ENCODE peak calls at places on chromosomes 13 and 19, in seven cellular contexts. One of them, this sample, is unnamed.

GRCh38 chr13:113001251-113002140 is 32.5 kb downstream of the MCF2L start:
- DNase-seq in transverse colon: peak; percentile 41
- DNase-seq in tibial nerve: no peak
- DNase-seq in fibroblast of lung: peak; percentile 6
- DNase-seq in heart right ventricle: no peak
- DNase-seq in esophagus squamous epithelium: no peak
- DNase-seq in heart left ventricle: peak; percentile 66
- DNase-seq in this sample: no peak

GRCh38 chr19:57308514-57308913 is 11.8 kb upstream of the ZNF543 start:
- DNase-seq in tibial nerve: no peak
- DNase-seq in esophagus squamous epithelium: no peak
- DNase-seq in heart left ventricle: no peak
- DNase-seq in heart right ventricle: no peak
- DNase-seq in fibroblast of lung: no peak
- DNase-seq in transverse colon: no peak
- DNase-seq in this sample: no peak

GRCh38 chr13:91346062-91346461 is 1.4 kb upstream of the MIR17HG start:
- DNase-seq in fibroblast of lung: no peak
- DNase-seq in heart left ventricle: no peak
- DNase-seq in esophagus squamous epithelium: no peak
- DNase-seq in transverse colon: no peak
- DNase-seq in tibial nerve: no peak
- DNase-seq in heart right ventricle: no peak
- DNase-seq in this sample: no peak

GRCh38 chr13:30872685-30873443 is 33.2 kb upstream of the MEDAG start:
- DNase-seq in transverse colon: no peak
- DNase-seq in tibial nerve: peak; percentile 67
- DNase-seq in heart left ventricle: peak; percentile 67
- DNase-seq in fibroblast of lung: peak; percentile 84
- DNase-seq in heart right ventricle: peak; percentile 37
- DNase-seq in esophagus squamous epithelium: no peak
- DNase-seq in this sample: no peak

GRCh38 chr13:109154146-109154545 is 524.7 kb downstream of the MYO16 start:
- DNase-seq in heart right ventricle: no peak
- DNase-seq in transverse colon: no peak
- DNase-seq in heart left ventricle: no peak
- DNase-seq in tibial nerve: no peak
- DNase-seq in fibroblast of lung: peak; percentile 41
- DNase-seq in esophagus squamous epithelium: no peak
- DNase-seq in this sample: no peak

GRCh38 chr19:10093295-10094186 is 7.4 kb downstream of the SHFL start:
- DNase-seq in transverse colon: no peak
- DNase-seq in fibroblast of lung: no peak
- DNase-seq in tibial nerve: no peak
- DNase-seq in heart right ventricle: no peak
- DNase-seq in heart left ventricle: no peak
- DNase-seq in esophagus squamous epithelium: no peak
- DNase-seq in this sample: no peak

GRCh38 chr13:49622174-49622946 is 5.9 kb upstream of the ARL11 start:
- DNase-seq in heart right ventricle: no peak
- DNase-seq in fibroblast of lung: peak; percentile 38
- DNase-seq in heart left ventricle: peak; percentile 79
- DNase-seq in transverse colon: no peak
- DNase-seq in tibial nerve: no peak
- DNase-seq in esophagus squamous epithelium: no peak
- DNase-seq in this sample: no peak

GRCh38 chr13:101614491-101614890 is 162.0 kb downstream of the ITGBL1 start:
- DNase-seq in heart left ventricle: no peak
- DNase-seq in esophagus squamous epithelium: no peak
- DNase-seq in heart right ventricle: no peak
- DNase-seq in fibroblast of lung: no peak
- DNase-seq in tibial nerve: no peak
- DNase-seq in transverse colon: no peak
- DNase-seq in this sample: no peak

GRCh38 chr13:113452942-113453901 is at the start of gene ADPRHL1:
- DNase-seq in fibroblast of lung: no peak
- DNase-seq in heart right ventricle: peak; percentile 61
- DNase-seq in heart left ventricle: peak; percentile 88
- DNase-seq in tibial nerve: no peak
- DNase-seq in transverse colon: no peak
- DNase-seq in esophagus squamous epithelium: no peak
- DNase-seq in this sample: no peak

GRCh38 chr13:50236898-50237318 is 221.7 kb downstream of the KCNRG start:
- DNase-seq in esophagus squamous epithelium: no peak
- DNase-seq in fibroblast of lung: no peak
- DNase-seq in tibial nerve: no peak
- DNase-seq in heart right ventricle: no peak
- DNase-seq in heart left ventricle: no peak
- DNase-seq in transverse colon: no peak
- DNase-seq in this sample: peak; percentile 73

GRCh38 chr13:30156270-30156669 is 151.1 kb downstream of the KATNAL1 start:
- DNase-seq in transverse colon: no peak
- DNase-seq in heart right ventricle: no peak
- DNase-seq in fibroblast of lung: no peak
- DNase-seq in tibial nerve: no peak
- DNase-seq in heart left ventricle: no peak
- DNase-seq in esophagus squamous epithelium: no peak
- DNase-seq in this sample: no peak

GRCh38 chr13:29991343-29991742 is 140.9 kb upstream of the UBL3 start:
- DNase-seq in esophagus squamous epithelium: no peak
- DNase-seq in tibial nerve: no peak
- DNase-seq in heart left ventricle: no peak
- DNase-seq in fibroblast of lung: peak; percentile 64
- DNase-seq in transverse colon: no peak
- DNase-seq in heart right ventricle: no peak
- DNase-seq in this sample: no peak

GRCh38 chr19:52942371-52943133 is 19.3 kb upstream of the ZNF888 start:
- DNase-seq in transverse colon: peak; percentile 98
- DNase-seq in esophagus squamous epithelium: peak; percentile 79
- DNase-seq in heart left ventricle: peak; percentile 93
- DNase-seq in tibial nerve: peak; percentile 92
- DNase-seq in fibroblast of lung: peak; percentile 77
- DNase-seq in heart right ventricle: peak; percentile 94
- DNase-seq in this sample: peak; percentile 92

GRCh38 chr13:68714292-68714691 is 1393.3 kb upstream of the ATXN8OS start:
- DNase-seq in heart right ventricle: no peak
- DNase-seq in tibial nerve: no peak
- DNase-seq in fibroblast of lung: no peak
- DNase-seq in heart left ventricle: no peak
- DNase-seq in esophagus squamous epithelium: no peak
- DNase-seq in transverse colon: no peak
- DNase-seq in this sample: no peak

GRCh38 chr19:17510220-17510993 is 1.0 kb upstream of the PGLS start:
- DNase-seq in tibial nerve: no peak
- DNase-seq in esophagus squamous epithelium: no peak
- DNase-seq in heart left ventricle: no peak
- DNase-seq in fibroblast of lung: peak; percentile 24
- DNase-seq in transverse colon: no peak
- DNase-seq in heart right ventricle: no peak
- DNase-seq in this sample: no peak

DNA sequence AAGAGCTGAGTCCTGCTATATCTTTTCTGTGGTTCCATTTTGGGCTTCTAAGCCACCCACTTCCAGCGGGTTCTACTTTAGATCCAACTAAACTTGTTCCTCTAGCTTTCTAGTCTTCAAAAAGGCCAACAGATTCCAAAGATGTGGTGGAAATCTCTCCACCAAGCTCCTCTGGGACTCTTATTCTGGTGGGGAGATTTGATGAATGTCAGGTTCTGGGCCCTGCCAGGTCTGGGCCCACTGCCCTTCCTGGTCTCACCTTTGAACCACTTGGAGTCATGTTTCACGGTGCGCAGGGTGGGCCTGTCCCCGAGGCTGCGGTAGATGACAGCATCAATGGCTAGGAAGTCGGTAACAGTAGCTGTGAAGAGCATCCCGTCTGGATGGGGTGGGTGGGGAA is 4.8 kb downstream of the SEMA6B start:
- DNase-seq in transverse colon: no peak
- DNase-seq in tibial nerve: no peak
- DNase-seq in esophagus squamous epithelium: no peak
- DNase-seq in fibroblast of lung: no peak
- DNase-seq in heart left ventricle: no peak
- DNase-seq in heart right ventricle: no peak
- DNase-seq in this sample: no peak
- H3K36me3 ChIP-seq in transverse colon: no peaks in the 10 kb centered on the region
- H3K36me3 ChIP-seq in tibial nerve: no peaks in the 10 kb centered on the region
- H3K36me3 ChIP-seq in esophagus squamous epithelium: no peaks in the 10 kb centered on the region
- H3K36me3 ChIP-seq in fibroblast of lung: no peaks in the 10 kb centered on the region
- H3K36me3 ChIP-seq in heart left ventricle: peaks cover 25% of the 10 kb centered on the region
- H3K36me3 ChIP-seq in heart right ventricle: peaks cover 57% of the 10 kb centered on the region
- H3K36me3 ChIP-seq in this sample: no peaks in the 10 kb centered on the region

GRCh38 chr13:46615888-46616531 is 63.0 kb downstream of the LRCH1 start:
- DNase-seq in heart right ventricle: no peak
- DNase-seq in heart left ventricle: no peak
- DNase-seq in tibial nerve: no peak
- DNase-seq in esophagus squamous epithelium: no peak
- DNase-seq in fibroblast of lung: peak; percentile 81
- DNase-seq in transverse colon: no peak
- DNase-seq in this sample: no peak
- H3K4me3 ChIP-seq in heart right ventricle: peak overlapping the region; percentile 20
- H3K4me3 ChIP-seq in heart left ventricle: no peak overlapping the region
- H3K4me3 ChIP-seq in tibial nerve: peak overlapping the region; percentile 7
- H3K4me3 ChIP-seq in esophagus squamous epithelium: no peak overlapping the region
- H3K4me3 ChIP-seq in fibroblast of lung: peak overlapping the region; percentile 55
- H3K4me3 ChIP-seq in transverse colon: peak overlapping the region; percentile 14
- H3K4me3 ChIP-seq in this sample: no peak overlapping the region

GRCh38 chr13:21676611-21677021 is 5.7 kb downstream of the FGF9 start:
- DNase-seq in fibroblast of lung: no peak
- DNase-seq in tibial nerve: no peak
- DNase-seq in esophagus squamous epithelium: no peak
- DNase-seq in transverse colon: peak; percentile 42
- DNase-seq in heart right ventricle: no peak
- DNase-seq in heart left ventricle: no peak
- DNase-seq in this sample: no peak
- TF ChIP-seq CTCF in fibroblast of lung: no peak
- TF ChIP-seq CTCF in tibial nerve: no peak
- TF ChIP-seq CTCF in esophagus squamous epithelium: no peak
- TF ChIP-seq CTCF in transverse colon: no peak
- TF ChIP-seq CTCF in heart right ventricle: peak; percentile 34
- TF ChIP-seq CTCF in heart left ventricle: no peak
- TF ChIP-seq CTCF in this sample: no peak

DNA sequence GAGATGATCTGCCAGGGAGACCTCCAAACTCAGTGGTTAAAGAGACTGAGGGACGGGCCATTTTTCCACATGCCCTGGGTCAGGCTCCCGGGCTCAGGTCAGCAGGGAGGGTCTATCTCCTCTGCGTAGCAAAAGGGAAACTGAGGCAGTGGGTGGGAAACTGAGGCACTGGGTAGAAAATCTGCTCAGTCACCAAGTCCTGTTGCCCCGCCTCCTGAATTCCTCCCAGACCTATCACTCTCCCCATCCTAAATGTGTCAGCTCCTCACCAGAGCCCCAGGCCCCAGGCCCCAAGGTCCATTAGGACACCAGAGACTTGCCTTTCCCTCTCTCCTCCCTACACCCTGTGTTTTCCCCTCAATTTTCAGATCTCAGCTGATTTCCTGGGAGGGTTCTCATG is 2.4 kb downstream of the CD320 start:
- DNase-seq in transverse colon: peak; percentile 8
- DNase-seq in tibial nerve: peak; percentile 1
- DNase-seq in heart right ventricle: no peak
- DNase-seq in esophagus squamous epithelium: no peak
- DNase-seq in heart left ventricle: peak; percentile 25
- DNase-seq in fibroblast of lung: no peak
- DNase-seq in this sample: no peak
- H3K36me3 ChIP-seq in transverse colon: no peaks in the 10 kb centered on the region
- H3K36me3 ChIP-seq in tibial nerve: no peaks in the 10 kb centered on the region
- H3K36me3 ChIP-seq in heart right ventricle: peaks cover 23% of the 10 kb centered on the region
- H3K36me3 ChIP-seq in esophagus squamous epithelium: no peaks in the 10 kb centered on the region
- H3K36me3 ChIP-seq in heart left ventricle: peaks cover 22% of the 10 kb centered on the region
- H3K36me3 ChIP-seq in fibroblast of lung: peaks cover 5% of the 10 kb centered on the region
- H3K36me3 ChIP-seq in this sample: peaks cover 13% of the 10 kb centered on the region

GRCh38 chr13:32804673-32805260 is 211.5 kb upstream of the KL start:
- DNase-seq in esophagus squamous epithelium: no peak
- DNase-seq in heart right ventricle: no peak
- DNase-seq in fibroblast of lung: peak; percentile 46
- DNase-seq in transverse colon: no peak
- DNase-seq in heart left ventricle: no peak
- DNase-seq in tibial nerve: no peak
- DNase-seq in this sample: no peak
- H3K4me3 ChIP-seq in esophagus squamous epithelium: no peak overlapping the region
- H3K4me3 ChIP-seq in heart right ventricle: no peak overlapping the region
- H3K4me3 ChIP-seq in fibroblast of lung: no peak overlapping the region
- H3K4me3 ChIP-seq in transverse colon: no peak overlapping the region
- H3K4me3 ChIP-seq in heart left ventricle: no peak overlapping the region
- H3K4me3 ChIP-seq in tibial nerve: no peak overlapping the region
- H3K4me3 ChIP-seq in this sample: no peak overlapping the region